ENCODE peak calls at places on chromosome 14, in nine cellular contexts. C, E, Q, L, N, J, P, Y and M are unnamed samples.

GRCh38 chr14:39266871-39267591 is 33.3 kb downstream of the MIA2 start:
- DNase-seq in E (peak), Y (peak), L (peak), N (peak), P (peak), Q (peak), C (peak), J (peak), M (peak)

GRCh38 chr14:92665699-92666110 is 82.7 kb downstream of the LGMN start:
- DNase-seq in Y (no peak), Q (no peak), J (no peak), C (no peak), P (no peak), L (no peak), N (no peak), E (no peak), M (no peak)

GRCh38 chr14:55136241-55136640 is 7.2 kb downstream of the LGALS3 start:
- DNase-seq in J (no peak), Y (no peak), E (no peak), L (no peak), N (no peak), C (no peak), Q (no peak), P (no peak), M (no peak)

GRCh38 chr14:77372304-77372841 is 4.5 kb downstream of the TMED8 start:
- DNase-seq in E (no peak), Q (no peak), J (no peak), L (no peak), Y (no peak), N (no peak), C (no peak), P (no peak), M (no peak)

GRCh38 chr14:81633496-81633895 is 99.8 kb upstream of the SEL1L start:
- DNase-seq in N (no peak), Q (no peak), C (no peak), J (no peak), L (no peak), E (no peak), Y (no peak), P (no peak), M (no peak)

GRCh38 chr14:29671034-29671433 is 256.6 kb downstream of the PRKD1 start:
- DNase-seq in L (no peak), P (no peak), N (no peak), C (no peak), Q (no peak), J (no peak), E (no peak), Y (no peak), M (no peak)

GRCh38 chr14:65361920-65362319 is 50.6 kb upstream of the FUT8 start:
- DNase-seq in J (no peak), E (no peak), Q (no peak), P (peak), L (no peak), Y (no peak), N (no peak), C (peak), M (no peak)

GRCh38 chr14:33737446-33737845 is 213.4 kb downstream of the EGLN3 start:
- DNase-seq in P (no peak), Y (no peak), E (no peak), L (no peak), J (no peak), Q (no peak), C (peak), N (no peak), M (no peak)

GRCh38 chr14:38964630-38965029 is 138.4 kb downstream of the SEC23A start:
- DNase-seq in C (peak), P (no peak), L (no peak), E (no peak), J (no peak), N (no peak), Q (no peak), Y (no peak), M (no peak)

GRCh38 chr14:95480887-95481226 is 35.6 kb downstream of the SYNE3 start:
- DNase-seq in E (no peak), P (no peak), J (no peak), Y (no peak), Q (no peak), N (no peak), L (no peak), C (no peak), M (no peak)

GRCh38 chr14:63922696-63923421 is 70.1 kb downstream of the SYNE2 start:
- DNase-seq in Q (no peak), N (peak), C (peak), L (no peak), J (no peak), Y (no peak), P (no peak), E (no peak), M (no peak)

GRCh38 chr14:24900281-24900868 is 149.6 kb downstream of the STXBP6 start:
- DNase-seq in Q (no peak), P (no peak), C (no peak), L (no peak), J (no peak), N (no peak), Y (no peak), E (no peak), M (no peak)

GRCh38 chr14:50099335-50099734 is 17.0 kb downstream of the VCPKMT start:
- DNase-seq in Q (no peak), N (peak), C (no peak), L (no peak), J (no peak), E (no peak), Y (no peak), P (no peak), M (no peak)

GRCh38 chr14:75249251-75249957 is 29.2 kb upstream of the FOS start:
- DNase-seq in N (peak), E (no peak), C (no peak), Y (peak), Q (peak), L (peak), J (peak), P (no peak), M (peak)

GRCh38 chr14:71566276-71566675 is 366.0 kb upstream of the RGS6 start:
- DNase-seq in E (no peak), L (no peak), Q (no peak), Y (no peak), C (no peak), P (no peak), N (no peak), J (no peak), M (no peak)

GRCh38 chr14:102236026-102236425 is 68.9 kb downstream of the MOK start:
- DNase-seq in P (no peak), C (no peak), N (no peak), Q (no peak), E (no peak), L (no peak), J (no peak), Y (no peak), M (no peak)

GRCh38 chr14:92074555-92074954 is 31.8 kb downstream of the ATXN3 start:
- DNase-seq in E (no peak), N (no peak), Q (no peak), J (no peak), C (no peak), L (no peak), P (no peak), Y (no peak), M (no peak)

GRCh38 chr14:22848391-22849164 is 12.2 kb downstream of the MMP14 start:
- DNase-seq in Q (no peak), E (peak), N (peak), J (peak), C (peak), Y (no peak), L (no peak), P (no peak), M (no peak)